ENCODE peak calls at places on chromosomes 5 and 9, in ten cellular contexts. One of them, this sample, is unnamed.

GRCh38 chr5:177426566-177427210 is at the start of gene GRK6:
- DNase-seq in stimulated activated CD4-positive, alpha-beta T cell treated with anti-CD3 and anti-CD28 coated beads, Interleukin-1b, Interleukin-23, amount 100 ng/mL, for 4 hours: peak; percentile 67
- DNase-seq in PC-3: peak; percentile 42
- DNase-seq in A549: no peak
- DNase-seq in fibroblast of pulmonary artery: no peak
- DNase-seq in activated CD8-positive, alpha-beta memory T cell treated with anti-CD3 and anti-CD28 coated beads for 4 hours: no peak
- DNase-seq in stimulated activated CD8-positive, alpha-beta memory T cell treated with anti-CD3 and anti-CD28 coated beads, Interleukin-4, amount 100 ng/mL, for 24 hours: no peak
- DNase-seq in GM04504: no peak
- DNase-seq in iris pigment epithelial cell: no peak
- DNase-seq in activated CD4-positive, CD25-positive, alpha-beta regulatory T cell treated with anti-CD3 and anti-CD28 coated beads, Interleukin-2, amount 50 U/mL, for 16 hours: no peak
- DNase-seq in this sample: no peak

GRCh38 chr5:57166250-57166649 is 7.6 kb upstream of the GPBP1 start:
- DNase-seq in stimulated activated CD4-positive, alpha-beta T cell treated with anti-CD3 and anti-CD28 coated beads, Interleukin-1b, Interleukin-23, amount 100 ng/mL, for 4 hours: no peak
- DNase-seq in PC-3: no peak
- DNase-seq in A549: peak; percentile 12
- DNase-seq in fibroblast of pulmonary artery: peak; percentile 40
- DNase-seq in activated CD8-positive, alpha-beta memory T cell treated with anti-CD3 and anti-CD28 coated beads for 4 hours: no peak
- DNase-seq in stimulated activated CD8-positive, alpha-beta memory T cell treated with anti-CD3 and anti-CD28 coated beads, Interleukin-4, amount 100 ng/mL, for 24 hours: no peak
- DNase-seq in GM04504: no peak
- DNase-seq in iris pigment epithelial cell: peak; percentile 66
- DNase-seq in activated CD4-positive, CD25-positive, alpha-beta regulatory T cell treated with anti-CD3 and anti-CD28 coated beads, Interleukin-2, amount 50 U/mL, for 16 hours: no peak
- DNase-seq in this sample: no peak

GRCh38 chr5:169695919-169696490 is 58.9 kb downstream of the DOCK2 start:
- DNase-seq in stimulated activated CD4-positive, alpha-beta T cell treated with anti-CD3 and anti-CD28 coated beads, Interleukin-1b, Interleukin-23, amount 100 ng/mL, for 4 hours: no peak
- DNase-seq in PC-3: peak; percentile 96
- DNase-seq in A549: peak; percentile 86
- DNase-seq in fibroblast of pulmonary artery: peak; percentile 93
- DNase-seq in activated CD8-positive, alpha-beta memory T cell treated with anti-CD3 and anti-CD28 coated beads for 4 hours: no peak
- DNase-seq in stimulated activated CD8-positive, alpha-beta memory T cell treated with anti-CD3 and anti-CD28 coated beads, Interleukin-4, amount 100 ng/mL, for 24 hours: no peak
- DNase-seq in GM04504: peak; percentile 98
- DNase-seq in iris pigment epithelial cell: peak; percentile 98
- DNase-seq in activated CD4-positive, CD25-positive, alpha-beta regulatory T cell treated with anti-CD3 and anti-CD28 coated beads, Interleukin-2, amount 50 U/mL, for 16 hours: no peak
- DNase-seq in this sample: no peak

GRCh38 chr5:9468070-9468388 is 77.8 kb downstream of the SEMA5A start:
- DNase-seq in stimulated activated CD4-positive, alpha-beta T cell treated with anti-CD3 and anti-CD28 coated beads, Interleukin-1b, Interleukin-23, amount 100 ng/mL, for 4 hours: no peak
- DNase-seq in PC-3: peak; percentile 98
- DNase-seq in A549: no peak
- DNase-seq in fibroblast of pulmonary artery: peak; percentile 81
- DNase-seq in activated CD8-positive, alpha-beta memory T cell treated with anti-CD3 and anti-CD28 coated beads for 4 hours: no peak
- DNase-seq in stimulated activated CD8-positive, alpha-beta memory T cell treated with anti-CD3 and anti-CD28 coated beads, Interleukin-4, amount 100 ng/mL, for 24 hours: no peak
- DNase-seq in GM04504: peak; percentile 74
- DNase-seq in iris pigment epithelial cell: peak; percentile 93
- DNase-seq in activated CD4-positive, CD25-positive, alpha-beta regulatory T cell treated with anti-CD3 and anti-CD28 coated beads, Interleukin-2, amount 50 U/mL, for 16 hours: no peak
- DNase-seq in this sample: no peak

GRCh38 chr9:98255064-98255577 is 328 bp downstream of the TBC1D2 start:
- DNase-seq in stimulated activated CD4-positive, alpha-beta T cell treated with anti-CD3 and anti-CD28 coated beads, Interleukin-1b, Interleukin-23, amount 100 ng/mL, for 4 hours: no peak
- DNase-seq in PC-3: peak; percentile 26
- DNase-seq in A549: peak; percentile 23
- DNase-seq in fibroblast of pulmonary artery: peak; percentile 52
- DNase-seq in activated CD8-positive, alpha-beta memory T cell treated with anti-CD3 and anti-CD28 coated beads for 4 hours: no peak
- DNase-seq in stimulated activated CD8-positive, alpha-beta memory T cell treated with anti-CD3 and anti-CD28 coated beads, Interleukin-4, amount 100 ng/mL, for 24 hours: peak; percentile 15
- DNase-seq in GM04504: no peak
- DNase-seq in iris pigment epithelial cell: peak; percentile 70
- DNase-seq in activated CD4-positive, CD25-positive, alpha-beta regulatory T cell treated with anti-CD3 and anti-CD28 coated beads, Interleukin-2, amount 50 U/mL, for 16 hours: no peak
- DNase-seq in this sample: no peak

GRCh38 chr5:10735569-10736255 is 25.3 kb downstream of the DAP start:
- DNase-seq in stimulated activated CD4-positive, alpha-beta T cell treated with anti-CD3 and anti-CD28 coated beads, Interleukin-1b, Interleukin-23, amount 100 ng/mL, for 4 hours: no peak
- DNase-seq in PC-3: no peak
- DNase-seq in A549: no peak
- DNase-seq in fibroblast of pulmonary artery: no peak
- DNase-seq in activated CD8-positive, alpha-beta memory T cell treated with anti-CD3 and anti-CD28 coated beads for 4 hours: no peak
- DNase-seq in stimulated activated CD8-positive, alpha-beta memory T cell treated with anti-CD3 and anti-CD28 coated beads, Interleukin-4, amount 100 ng/mL, for 24 hours: no peak
- DNase-seq in GM04504: no peak
- DNase-seq in iris pigment epithelial cell: no peak
- DNase-seq in activated CD4-positive, CD25-positive, alpha-beta regulatory T cell treated with anti-CD3 and anti-CD28 coated beads, Interleukin-2, amount 50 U/mL, for 16 hours: no peak
- DNase-seq in this sample: no peak

GRCh38 chr9:125483697-125484096 is 222.1 kb downstream of the GAPVD1 start:
- DNase-seq in stimulated activated CD4-positive, alpha-beta T cell treated with anti-CD3 and anti-CD28 coated beads, Interleukin-1b, Interleukin-23, amount 100 ng/mL, for 4 hours: no peak
- DNase-seq in PC-3: no peak
- DNase-seq in A549: no peak
- DNase-seq in fibroblast of pulmonary artery: no peak
- DNase-seq in activated CD8-positive, alpha-beta memory T cell treated with anti-CD3 and anti-CD28 coated beads for 4 hours: no peak
- DNase-seq in stimulated activated CD8-positive, alpha-beta memory T cell treated with anti-CD3 and anti-CD28 coated beads, Interleukin-4, amount 100 ng/mL, for 24 hours: no peak
- DNase-seq in GM04504: no peak
- DNase-seq in iris pigment epithelial cell: no peak
- DNase-seq in activated CD4-positive, CD25-positive, alpha-beta regulatory T cell treated with anti-CD3 and anti-CD28 coated beads, Interleukin-2, amount 50 U/mL, for 16 hours: no peak
- DNase-seq in this sample: no peak

GRCh38 chr5:54243483-54244080 is 66.8 kb downstream of the ARL15 start:
- DNase-seq in stimulated activated CD4-positive, alpha-beta T cell treated with anti-CD3 and anti-CD28 coated beads, Interleukin-1b, Interleukin-23, amount 100 ng/mL, for 4 hours: no peak
- DNase-seq in PC-3: peak; percentile 48
- DNase-seq in A549: peak; percentile 52
- DNase-seq in fibroblast of pulmonary artery: peak; percentile 64
- DNase-seq in activated CD8-positive, alpha-beta memory T cell treated with anti-CD3 and anti-CD28 coated beads for 4 hours: no peak
- DNase-seq in stimulated activated CD8-positive, alpha-beta memory T cell treated with anti-CD3 and anti-CD28 coated beads, Interleukin-4, amount 100 ng/mL, for 24 hours: no peak
- DNase-seq in GM04504: peak; percentile 20
- DNase-seq in iris pigment epithelial cell: peak; percentile 49
- DNase-seq in activated CD4-positive, CD25-positive, alpha-beta regulatory T cell treated with anti-CD3 and anti-CD28 coated beads, Interleukin-2, amount 50 U/mL, for 16 hours: no peak
- DNase-seq in this sample: no peak

GRCh38 chr9:27572566-27572917 is 739 bp downstream of the C9orf72 start:
- DNase-seq in stimulated activated CD4-positive, alpha-beta T cell treated with anti-CD3 and anti-CD28 coated beads, Interleukin-1b, Interleukin-23, amount 100 ng/mL, for 4 hours: no peak
- DNase-seq in PC-3: peak; percentile 56
- DNase-seq in A549: peak; percentile 52
- DNase-seq in fibroblast of pulmonary artery: peak; percentile 51
- DNase-seq in activated CD8-positive, alpha-beta memory T cell treated with anti-CD3 and anti-CD28 coated beads for 4 hours: no peak
- DNase-seq in stimulated activated CD8-positive, alpha-beta memory T cell treated with anti-CD3 and anti-CD28 coated beads, Interleukin-4, amount 100 ng/mL, for 24 hours: no peak
- DNase-seq in GM04504: no peak
- DNase-seq in iris pigment epithelial cell: peak; percentile 55
- DNase-seq in activated CD4-positive, CD25-positive, alpha-beta regulatory T cell treated with anti-CD3 and anti-CD28 coated beads, Interleukin-2, amount 50 U/mL, for 16 hours: peak; percentile 38
- DNase-seq in this sample: no peak

GRCh38 chr9:38178282-38178681 is 109.3 kb upstream of the SHB start:
- DNase-seq in stimulated activated CD4-positive, alpha-beta T cell treated with anti-CD3 and anti-CD28 coated beads, Interleukin-1b, Interleukin-23, amount 100 ng/mL, for 4 hours: no peak
- DNase-seq in PC-3: peak; percentile 81
- DNase-seq in A549: no peak
- DNase-seq in fibroblast of pulmonary artery: no peak
- DNase-seq in activated CD8-positive, alpha-beta memory T cell treated with anti-CD3 and anti-CD28 coated beads for 4 hours: no peak
- DNase-seq in stimulated activated CD8-positive, alpha-beta memory T cell treated with anti-CD3 and anti-CD28 coated beads, Interleukin-4, amount 100 ng/mL, for 24 hours: no peak
- DNase-seq in GM04504: no peak
- DNase-seq in iris pigment epithelial cell: no peak
- DNase-seq in activated CD4-positive, CD25-positive, alpha-beta regulatory T cell treated with anti-CD3 and anti-CD28 coated beads, Interleukin-2, amount 50 U/mL, for 16 hours: no peak
- DNase-seq in this sample: no peak

GRCh38 chr5:109983135-109983534 is 293.4 kb downstream of the MAN2A1 start:
- DNase-seq in stimulated activated CD4-positive, alpha-beta T cell treated with anti-CD3 and anti-CD28 coated beads, Interleukin-1b, Interleukin-23, amount 100 ng/mL, for 4 hours: no peak
- DNase-seq in PC-3: no peak
- DNase-seq in A549: no peak
- DNase-seq in fibroblast of pulmonary artery: no peak
- DNase-seq in activated CD8-positive, alpha-beta memory T cell treated with anti-CD3 and anti-CD28 coated beads for 4 hours: no peak
- DNase-seq in stimulated activated CD8-positive, alpha-beta memory T cell treated with anti-CD3 and anti-CD28 coated beads, Interleukin-4, amount 100 ng/mL, for 24 hours: no peak
- DNase-seq in GM04504: no peak
- DNase-seq in iris pigment epithelial cell: no peak
- DNase-seq in activated CD4-positive, CD25-positive, alpha-beta regulatory T cell treated with anti-CD3 and anti-CD28 coated beads, Interleukin-2, amount 50 U/mL, for 16 hours: no peak
- DNase-seq in this sample: no peak

GRCh38 chr5:157740211-157740610 is 3.3 kb upstream of the LSM11 start:
- DNase-seq in stimulated activated CD4-positive, alpha-beta T cell treated with anti-CD3 and anti-CD28 coated beads, Interleukin-1b, Interleukin-23, amount 100 ng/mL, for 4 hours: no peak
- DNase-seq in PC-3: peak; percentile 59
- DNase-seq in A549: peak; percentile 42
- DNase-seq in fibroblast of pulmonary artery: no peak
- DNase-seq in activated CD8-positive, alpha-beta memory T cell treated with anti-CD3 and anti-CD28 coated beads for 4 hours: no peak
- DNase-seq in stimulated activated CD8-positive, alpha-beta memory T cell treated with anti-CD3 and anti-CD28 coated beads, Interleukin-4, amount 100 ng/mL, for 24 hours: no peak
- DNase-seq in GM04504: no peak
- DNase-seq in iris pigment epithelial cell: no peak
- DNase-seq in activated CD4-positive, CD25-positive, alpha-beta regulatory T cell treated with anti-CD3 and anti-CD28 coated beads, Interleukin-2, amount 50 U/mL, for 16 hours: no peak
- DNase-seq in this sample: no peak

GRCh38 chr9:86500667-86501435 is 146.6 kb upstream of the TUT7 start:
- DNase-seq in stimulated activated CD4-positive, alpha-beta T cell treated with anti-CD3 and anti-CD28 coated beads, Interleukin-1b, Interleukin-23, amount 100 ng/mL, for 4 hours: no peak
- DNase-seq in PC-3: no peak
- DNase-seq in A549: peak; percentile 13
- DNase-seq in fibroblast of pulmonary artery: peak; percentile 91
- DNase-seq in activated CD8-positive, alpha-beta memory T cell treated with anti-CD3 and anti-CD28 coated beads for 4 hours: no peak
- DNase-seq in stimulated activated CD8-positive, alpha-beta memory T cell treated with anti-CD3 and anti-CD28 coated beads, Interleukin-4, amount 100 ng/mL, for 24 hours: no peak
- DNase-seq in GM04504: peak; percentile 73
- DNase-seq in iris pigment epithelial cell: peak; percentile 90
- DNase-seq in activated CD4-positive, CD25-positive, alpha-beta regulatory T cell treated with anti-CD3 and anti-CD28 coated beads, Interleukin-2, amount 50 U/mL, for 16 hours: no peak
- DNase-seq in this sample: no peak